ENCODE peak calls at places on chromosomes 6 and 20, in seven cellular contexts. One of them, this sample, is unnamed.
A peak's percentile ranks its signal among the peaks of the same experiment; 100 is the strongest.

GRCh38 chr6:50602191-50602810 is 111.0 kb upstream of the TFAP2D start:
- DNase-seq in breast epithelium: no peak
- DNase-seq in amniotic stem cell: no peak
- DNase-seq in A172: peak; percentile 8
- DNase-seq in RWPE1: peak; percentile 8
- DNase-seq in COR-L47: peak; percentile 2
- DNase-seq in NCI-H345: peak; percentile 53
- DNase-seq in this sample: peak; percentile 28

GRCh38 chr20:31738729-31739549 is at the start of gene TPX2:
- DNase-seq in A172: peak; percentile 99
- DNase-seq in RWPE1: peak; percentile 100
- DNase-seq in NCI-H345: peak; percentile 100
- DNase-seq in breast epithelium: peak; percentile 95
- DNase-seq in amniotic stem cell: peak; percentile 95
- DNase-seq in COR-L47: peak; percentile 95
- DNase-seq in this sample: peak; percentile 97

GRCh38 chr6:37210313-37210898 is 40.5 kb downstream of the PIM1 start:
- DNase-seq in breast epithelium: peak; percentile 74
- DNase-seq in RWPE1: peak; percentile 72
- DNase-seq in A172: peak; percentile 80
- DNase-seq in NCI-H345: peak; percentile 79
- DNase-seq in amniotic stem cell: peak; percentile 63
- DNase-seq in COR-L47: peak; percentile 78
- DNase-seq in this sample: peak; percentile 73

GRCh38 chr6:111757342-111757741 is 115.9 kb downstream of the FYN start:
- DNase-seq in breast epithelium: no peak
- DNase-seq in COR-L47: no peak
- DNase-seq in NCI-H345: no peak
- DNase-seq in RWPE1: peak; percentile 8
- DNase-seq in amniotic stem cell: peak; percentile 7
- DNase-seq in A172: peak; percentile 6
- DNase-seq in this sample: no peak

GRCh38 chr20:24066075-24066700 is 77.6 kb upstream of the GGTLC1 start:
- DNase-seq in COR-L47: no peak
- DNase-seq in NCI-H345: no peak
- DNase-seq in A172: no peak
- DNase-seq in breast epithelium: no peak
- DNase-seq in amniotic stem cell: no peak
- DNase-seq in RWPE1: no peak
- DNase-seq in this sample: no peak

GRCh38 chr6:20334334-20334733 is 67.3 kb upstream of the E2F3 start:
- DNase-seq in COR-L47: no peak
- DNase-seq in RWPE1: no peak
- DNase-seq in amniotic stem cell: no peak
- DNase-seq in A172: no peak
- DNase-seq in breast epithelium: no peak
- DNase-seq in NCI-H345: no peak
- DNase-seq in this sample: no peak

GRCh38 chr6:132912273-132912672 is 97.9 kb downstream of the RPS12 start:
- DNase-seq in amniotic stem cell: no peak
- DNase-seq in breast epithelium: no peak
- DNase-seq in COR-L47: no peak
- DNase-seq in RWPE1: no peak
- DNase-seq in A172: no peak
- DNase-seq in NCI-H345: no peak
- DNase-seq in this sample: no peak

GRCh38 chr20:11807070-11807741 is 110.5 kb upstream of the BTBD3 start:
- DNase-seq in COR-L47: no peak
- DNase-seq in NCI-H345: no peak
- DNase-seq in RWPE1: peak; percentile 61
- DNase-seq in amniotic stem cell: peak; percentile 54
- DNase-seq in breast epithelium: no peak
- DNase-seq in A172: peak; percentile 86
- DNase-seq in this sample: no peak

GRCh38 chr6:88074791-88075190 is 27.1 kb downstream of the SPACA1 start:
- DNase-seq in amniotic stem cell: no peak
- DNase-seq in breast epithelium: no peak
- DNase-seq in RWPE1: no peak
- DNase-seq in COR-L47: no peak
- DNase-seq in NCI-H345: no peak
- DNase-seq in A172: no peak
- DNase-seq in this sample: no peak

GRCh38 chr6:146871613-146872465 is 273.1 kb downstream of the ADGB start:
- DNase-seq in RWPE1: no peak
- DNase-seq in COR-L47: peak; percentile 6
- DNase-seq in amniotic stem cell: no peak
- DNase-seq in NCI-H345: no peak
- DNase-seq in breast epithelium: no peak
- DNase-seq in A172: no peak
- DNase-seq in this sample: no peak

GRCh38 chr6:140572867-140573266 is 1198.4 kb upstream of the CITED2 start:
- DNase-seq in COR-L47: no peak
- DNase-seq in breast epithelium: no peak
- DNase-seq in RWPE1: no peak
- DNase-seq in A172: peak; percentile 13
- DNase-seq in NCI-H345: no peak
- DNase-seq in amniotic stem cell: no peak
- DNase-seq in this sample: no peak

GRCh38 chr6:107132330-107132954 is 17.1 kb upstream of the BEND3 start:
- DNase-seq in amniotic stem cell: no peak
- DNase-seq in RWPE1: peak; percentile 12
- DNase-seq in COR-L47: no peak
- DNase-seq in NCI-H345: peak; percentile 14
- DNase-seq in A172: no peak
- DNase-seq in breast epithelium: no peak
- DNase-seq in this sample: peak; percentile 20

GRCh38 chr6:145502417-145502816 is 232.9 kb downstream of the EPM2A start:
- DNase-seq in A172: no peak
- DNase-seq in COR-L47: peak; percentile 8
- DNase-seq in RWPE1: peak; percentile 13
- DNase-seq in amniotic stem cell: no peak
- DNase-seq in NCI-H345: peak; percentile 3
- DNase-seq in breast epithelium: no peak
- DNase-seq in this sample: no peak

GRCh38 chr20:57290178-57290484 is 23.7 kb upstream of the BMP7 start:
- DNase-seq in breast epithelium: no peak
- DNase-seq in amniotic stem cell: no peak
- DNase-seq in NCI-H345: no peak
- DNase-seq in A172: no peak
- DNase-seq in RWPE1: no peak
- DNase-seq in COR-L47: no peak
- DNase-seq in this sample: no peak

GRCh38 chr6:10416516-10416862 is 1.6 kb upstream of the TFAP2A start:
- DNase-seq in amniotic stem cell: no peak
- DNase-seq in RWPE1: no peak
- DNase-seq in A172: no peak
- DNase-seq in NCI-H345: no peak
- DNase-seq in breast epithelium: no peak
- DNase-seq in COR-L47: no peak
- DNase-seq in this sample: no peak

GRCh38 chr20:53805895-53806384 is 212.3 kb upstream of the ZNF217 start:
- DNase-seq in breast epithelium: no peak
- DNase-seq in RWPE1: peak; percentile 92
- DNase-seq in amniotic stem cell: peak; percentile 86
- DNase-seq in NCI-H345: no peak
- DNase-seq in A172: peak; percentile 77
- DNase-seq in COR-L47: no peak
- DNase-seq in this sample: no peak

GRCh38 chr6:7703148-7703680 is 22.7 kb upstream of the BMP6 start:
- DNase-seq in RWPE1: no peak
- DNase-seq in amniotic stem cell: no peak
- DNase-seq in breast epithelium: no peak
- DNase-seq in COR-L47: no peak
- DNase-seq in NCI-H345: no peak
- DNase-seq in A172: no peak
- DNase-seq in this sample: no peak

This sample was measured in NCI-H774.